ENCODE peak calls at places on chromosomes 1 and 21, in eight cellular contexts. One of them, this sample, is unnamed.

GRCh38 chr1:245599413-245600174 is 444.8 kb downstream of the KIF26B start:
- DNase-seq in ureter: peak; percentile 46
- DNase-seq in breast epithelium: no peak
- DNase-seq in thyroid gland: no peak
- DNase-seq in CD8-positive, alpha-beta T cell: no peak
- DNase-seq in sigmoid colon: peak; percentile 71
- DNase-seq in tibial nerve: peak; percentile 18
- DNase-seq in GM23338: no peak
- DNase-seq in this sample: no peak

GRCh38 chr1:221078260-221078965 is 199.2 kb downstream of the HLX start:
- DNase-seq in ureter: no peak
- DNase-seq in breast epithelium: no peak
- DNase-seq in thyroid gland: no peak
- DNase-seq in CD8-positive, alpha-beta T cell: no peak
- DNase-seq in sigmoid colon: no peak
- DNase-seq in tibial nerve: no peak
- DNase-seq in GM23338: no peak
- DNase-seq in this sample: no peak

GRCh38 chr1:112257043-112257835 is 138.8 kb upstream of the CTTNBP2NL start:
- DNase-seq in ureter: no peak
- DNase-seq in breast epithelium: no peak
- DNase-seq in thyroid gland: no peak
- DNase-seq in CD8-positive, alpha-beta T cell: no peak
- DNase-seq in sigmoid colon: no peak
- DNase-seq in tibial nerve: no peak
- DNase-seq in GM23338: no peak
- DNase-seq in this sample: no peak

GRCh38 chr1:178388398-178389161 is 108.2 kb downstream of the CLEC20A start:
- DNase-seq in ureter: no peak
- DNase-seq in breast epithelium: no peak
- DNase-seq in thyroid gland: no peak
- DNase-seq in CD8-positive, alpha-beta T cell: no peak
- DNase-seq in sigmoid colon: no peak
- DNase-seq in tibial nerve: no peak
- DNase-seq in GM23338: no peak
- DNase-seq in this sample: no peak

GRCh38 chr1:227805606-227806197 is 9.8 kb upstream of the PRSS38 start:
- DNase-seq in ureter: no peak
- DNase-seq in breast epithelium: no peak
- DNase-seq in thyroid gland: no peak
- DNase-seq in CD8-positive, alpha-beta T cell: no peak
- DNase-seq in sigmoid colon: no peak
- DNase-seq in tibial nerve: no peak
- DNase-seq in GM23338: no peak
- DNase-seq in this sample: no peak

GRCh38 chr21:31526040-31526439 is 133.5 kb upstream of the SOD1 start:
- DNase-seq in ureter: no peak
- DNase-seq in breast epithelium: no peak
- DNase-seq in thyroid gland: no peak
- DNase-seq in CD8-positive, alpha-beta T cell: no peak
- DNase-seq in sigmoid colon: no peak
- DNase-seq in tibial nerve: no peak
- DNase-seq in GM23338: peak; percentile 33
- DNase-seq in this sample: no peak

GRCh38 chr1:12336436-12336835 is 106.6 kb downstream of the VPS13D start:
- DNase-seq in ureter: no peak
- DNase-seq in breast epithelium: no peak
- DNase-seq in thyroid gland: no peak
- DNase-seq in CD8-positive, alpha-beta T cell: no peak
- DNase-seq in sigmoid colon: no peak
- DNase-seq in tibial nerve: no peak
- DNase-seq in GM23338: no peak
- DNase-seq in this sample: no peak

GRCh38 chr1:229341811-229342304 is 989 bp downstream of the CCSAP start:
- DNase-seq in ureter: no peak
- DNase-seq in breast epithelium: no peak
- DNase-seq in thyroid gland: no peak
- DNase-seq in CD8-positive, alpha-beta T cell: no peak
- DNase-seq in sigmoid colon: peak; percentile 63
- DNase-seq in tibial nerve: no peak
- DNase-seq in GM23338: peak; percentile 62
- DNase-seq in this sample: no peak

GRCh38 chr1:11653616-11654570 is at the start of gene FBXO2:
- DNase-seq in ureter: no peak
- DNase-seq in breast epithelium: no peak
- DNase-seq in thyroid gland: peak; percentile 53
- DNase-seq in CD8-positive, alpha-beta T cell: no peak
- DNase-seq in sigmoid colon: no peak
- DNase-seq in tibial nerve: no peak
- DNase-seq in GM23338: peak; percentile 34
- DNase-seq in this sample: no peak

GRCh38 chr1:75616436-75617433 is 5.8 kb upstream of the SLC44A5 start:
- DNase-seq in ureter: no peak
- DNase-seq in breast epithelium: no peak
- DNase-seq in thyroid gland: peak; percentile 4
- DNase-seq in CD8-positive, alpha-beta T cell: no peak
- DNase-seq in sigmoid colon: no peak
- DNase-seq in tibial nerve: no peak
- DNase-seq in GM23338: peak; percentile 83
- DNase-seq in this sample: no peak

GRCh38 chr1:228014235-228014930 is 7.6 kb downstream of the WNT3A start:
- DNase-seq in ureter: peak; percentile 77
- DNase-seq in breast epithelium: peak; percentile 50
- DNase-seq in thyroid gland: no peak
- DNase-seq in CD8-positive, alpha-beta T cell: peak; percentile 2
- DNase-seq in sigmoid colon: peak; percentile 64
- DNase-seq in tibial nerve: no peak
- DNase-seq in GM23338: no peak
- DNase-seq in this sample: no peak

GRCh38 chr21:21632926-21633325 is 634.7 kb downstream of the NCAM2 start:
- DNase-seq in ureter: no peak
- DNase-seq in breast epithelium: no peak
- DNase-seq in thyroid gland: no peak
- DNase-seq in CD8-positive, alpha-beta T cell: no peak
- DNase-seq in sigmoid colon: no peak
- DNase-seq in tibial nerve: no peak
- DNase-seq in GM23338: no peak
- DNase-seq in this sample: no peak

GRCh38 chr1:214952648-214953047 is 129.9 kb upstream of the KCNK2 start:
- DNase-seq in ureter: no peak
- DNase-seq in breast epithelium: no peak
- DNase-seq in thyroid gland: no peak
- DNase-seq in CD8-positive, alpha-beta T cell: no peak
- DNase-seq in sigmoid colon: no peak
- DNase-seq in tibial nerve: no peak
- DNase-seq in GM23338: peak; percentile 85
- DNase-seq in this sample: no peak

GRCh38 chr1:58618303-58618702 is 41.3 kb upstream of the TACSTD2 start:
- DNase-seq in ureter: peak; percentile 71
- DNase-seq in breast epithelium: peak; percentile 65
- DNase-seq in thyroid gland: no peak
- DNase-seq in CD8-positive, alpha-beta T cell: no peak
- DNase-seq in sigmoid colon: peak; percentile 71
- DNase-seq in tibial nerve: no peak
- DNase-seq in GM23338: no peak
- DNase-seq in this sample: no peak

GRCh38 chr1:167059045-167059728 is 31.0 kb downstream of the GPA33 start:
- DNase-seq in ureter: peak; percentile 75
- DNase-seq in breast epithelium: peak; percentile 73
- DNase-seq in thyroid gland: peak; percentile 75
- DNase-seq in CD8-positive, alpha-beta T cell: peak; percentile 79
- DNase-seq in sigmoid colon: peak; percentile 85
- DNase-seq in tibial nerve: peak; percentile 84
- DNase-seq in GM23338: peak; percentile 90
- DNase-seq in this sample: peak; percentile 79

GRCh38 chr1:225230483-225230882 is 197.4 kb downstream of the LBR start:
- DNase-seq in ureter: no peak
- DNase-seq in breast epithelium: no peak
- DNase-seq in thyroid gland: no peak
- DNase-seq in CD8-positive, alpha-beta T cell: no peak
- DNase-seq in sigmoid colon: no peak
- DNase-seq in tibial nerve: no peak
- DNase-seq in GM23338: no peak
- DNase-seq in this sample: no peak

GRCh38 chr1:33169290-33170055 is 12.4 kb downstream of the TRIM62 start:
- DNase-seq in ureter: no peak
- DNase-seq in breast epithelium: no peak
- DNase-seq in thyroid gland: no peak
- DNase-seq in CD8-positive, alpha-beta T cell: no peak
- DNase-seq in sigmoid colon: no peak
- DNase-seq in tibial nerve: no peak
- DNase-seq in GM23338: no peak
- DNase-seq in this sample: no peak

GRCh38 chr1:33163621-33164071 is 18.2 kb downstream of the TRIM62 start:
- DNase-seq in ureter: no peak
- DNase-seq in breast epithelium: no peak
- DNase-seq in thyroid gland: no peak
- DNase-seq in CD8-positive, alpha-beta T cell: no peak
- DNase-seq in sigmoid colon: no peak
- DNase-seq in tibial nerve: no peak
- DNase-seq in GM23338: peak; percentile 62
- DNase-seq in this sample: no peak

GRCh38 chr1:75172556-75172955 is 38.4 kb downstream of the LHX8 start:
- DNase-seq in ureter: no peak
- DNase-seq in breast epithelium: no peak
- DNase-seq in thyroid gland: no peak
- DNase-seq in CD8-positive, alpha-beta T cell: no peak
- DNase-seq in sigmoid colon: no peak
- DNase-seq in tibial nerve: no peak
- DNase-seq in GM23338: no peak
- DNase-seq in this sample: no peak

This sample was measured in vagina.